ENCODE peak calls at places on chromosomes 11 and 22, in six cellular contexts. C is HFF-Myc; U is CD8-positive, alpha-beta T cell; T is PC-3; N is effector CD4-positive, alpha-beta T cell; Y is pancreas. A is an unnamed sample.

GRCh38 chr11:92211576-92212167 is 12.9 kb upstream of the FAT3 start:
- DNase-seq in U (no peak), Y (no peak), N (no peak), T (peak), C (no peak), A (no peak)

GRCh38 chr11:3662856-3663255 is 8.3 kb downstream of the CHRNA10 start:
- DNase-seq in C (no peak), U (no peak), T (no peak), N (no peak), Y (no peak), A (no peak)

GRCh38 chr11:73996161-73996747 is 12.6 kb downstream of the UCP3 start:
- DNase-seq in C (no peak), N (no peak), U (no peak), T (peak), Y (no peak), A (no peak)

GRCh38 chr11:117356126-117356761 is 28.6 kb downstream of the CEP164 start:
- DNase-seq in U (no peak), Y (no peak), T (peak), N (no peak), C (no peak), A (no peak)

GRCh38 chr22:31447337-31447736 is 42.3 kb downstream of the EIF4ENIF1 start:
- DNase-seq in U (no peak), C (no peak), Y (no peak), T (no peak), N (no peak), A (no peak)

GRCh38 chr11:93212094-93212493 is 14.3 kb upstream of the SLC36A4 start:
- DNase-seq in N (no peak), Y (no peak), T (no peak), C (no peak), U (no peak), A (no peak)

GRCh38 chr22:23107487-23108323 is 34.1 kb downstream of the RSPH14 start:
- DNase-seq in Y (no peak), U (no peak), N (no peak), C (no peak), T (no peak), A (no peak)

GRCh38 chr11:98835336-98835735 is 185.4 kb upstream of the CNTN5 start:
- DNase-seq in U (no peak), C (no peak), Y (no peak), T (no peak), N (no peak), A (no peak)

GRCh38 chr11:46382644-46383403 is 1.4 kb downstream of the MDK start:
- DNase-seq in N (no peak), T (peak), C (no peak), U (peak), Y (no peak), A (no peak)

GRCh38 chr11:108084811-108085210 is 36.6 kb upstream of the ACAT1 start:
- DNase-seq in U (no peak), T (no peak), C (no peak), Y (no peak), N (no peak), A (no peak)

GRCh38 chr11:61834278-61835004 is 6.3 kb downstream of the FADS2 start:
- DNase-seq in N (peak), T (peak), C (no peak), Y (no peak), U (peak), A (peak)